ENCODE peak calls at places on chromosomes 3 and 15, in six cellular contexts. X is foreskin fibroblast, N is omental fat pad, L is NCI-H2081, B is EL, H is KBM-7. C is an unnamed sample.
A peak's percentile ranks its signal among the peaks of the same experiment; 100 is the strongest.

GRCh38 chr3:37183375-37183831 is 9.0 kb upstream of the LRRFIP2 start:
- DNase-seq in B (peak; percentile 95), N (no peak), H (no peak), L (no peak), X (peak; percentile 95), C (no peak)

GRCh38 chr15:58852347-58852746 is 81.1 kb downstream of the SLTM start:
- DNase-seq in B (no peak), X (peak; percentile 17), N (no peak), L (no peak), H (no peak), C (no peak)

GRCh38 chr3:45864760-45865567 is 21.4 kb upstream of the CCR9 start:
- DNase-seq in N (no peak), H (no peak), L (no peak), X (no peak), B (no peak), C (peak; percentile 50)

GRCh38 chr15:74228723-74229081 is 7.4 kb upstream of the CCDC33 start:
- DNase-seq in X (peak; percentile 23), N (no peak), B (no peak), H (no peak), L (peak; percentile 79), C (no peak)

GRCh38 chr15:57323806-57324589 is 52.3 kb upstream of the CGNL1 start:
- DNase-seq in H (peak; percentile 38), N (no peak), L (peak; percentile 25), B (peak; percentile 92), X (peak; percentile 23), C (peak; percentile 31)

GRCh38 chr3:115720988-115721387 is 97.7 kb downstream of the GAP43 start:
- DNase-seq in B (no peak), L (no peak), H (no peak), N (no peak), X (no peak), C (no peak)

GRCh38 chr15:89686522-89686921 is 4.0 kb downstream of the PEX11A start:
- DNase-seq in L (no peak), N (no peak), H (no peak), X (no peak), B (no peak), C (no peak)

GRCh38 chr3:176937546-176937945 is 259.7 kb downstream of the TBL1XR1 start:
- DNase-seq in X (no peak), B (no peak), H (no peak), L (no peak), N (no peak), C (no peak)

GRCh38 chr15:66004618-66005262 is 135.4 kb downstream of the RAB11A start:
- DNase-seq in L (no peak), N (no peak), X (peak; percentile 66), H (peak; percentile 65), B (peak; percentile 18), C (peak; percentile 31)

GRCh38 chr3:72665701-72666443 is 182.4 kb downstream of the SHQ1 start:
- DNase-seq in N (peak; percentile 35), L (no peak), B (no peak), H (peak; percentile 66), X (peak; percentile 46), C (peak; percentile 69)

GRCh38 chr3:188067932-188068331 is 86.0 kb upstream of the LPP start:
- DNase-seq in L (no peak), X (peak; percentile 87), B (peak; percentile 84), N (no peak), H (no peak), C (no peak)

GRCh38 chr15:44312108-44312507 is 23.6 kb downstream of the GOLM2 start:
- DNase-seq in H (no peak), N (no peak), B (no peak), X (no peak), L (no peak), C (no peak)

GRCh38 chr3:57192028-57192427 is 7.8 kb downstream of the HESX1 start:
- DNase-seq in H (no peak), N (no peak), X (no peak), B (no peak), L (no peak), C (no peak)

GRCh38 chr15:44802336-44802735 is 66.0 kb downstream of the TRIM69 start:
- DNase-seq in L (no peak), X (no peak), N (no peak), H (no peak), B (no peak), C (no peak)

GRCh38 chr3:188267790-188268333 is 113.9 kb downstream of the LPP start:
- DNase-seq in N (no peak), L (no peak), B (peak; percentile 43), H (no peak), X (no peak), C (no peak)

GRCh38 chr3:40116478-40117162 is 192.9 kb upstream of the EIF1B start:
- DNase-seq in L (no peak), X (peak; percentile 86), H (no peak), N (no peak), B (peak; percentile 91), C (no peak)

GRCh38 chr15:99100245-99101173 is 4.4 kb upstream of the SYNM start:
- DNase-seq in H (peak; percentile 63), X (peak; percentile 90), N (peak; percentile 58), L (peak; percentile 83), B (peak; percentile 71), C (peak; percentile 73)

GRCh38 chr15:51736646-51737537 is 563 bp downstream of the LYSMD2 start:
- DNase-seq in B (peak; percentile 36), X (peak; percentile 56), L (peak; percentile 73), N (no peak), H (peak; percentile 47), C (peak; percentile 71)

GRCh38 chr15:67906382-67906781 is 66.5 kb upstream of the RNU6-1 start:
- DNase-seq in N (no peak), L (no peak), X (no peak), H (peak; percentile 32), B (peak; percentile 31), C (no peak)

GRCh38 chr3:36258381-36258780 is 121.9 kb upstream of the STAC start:
- DNase-seq in H (no peak), N (no peak), B (no peak), L (no peak), X (no peak), C (no peak)

GRCh38 chr15:85580914-85581313 is 200.5 kb downstream of the AKAP13 start:
- DNase-seq in L (no peak), N (no peak), X (no peak), H (no peak), B (no peak), C (peak; percentile 83)

GRCh38 chr3:13600950-13601691 is 52.2 kb downstream of the FBLN2 start:
- DNase-seq in X (peak; percentile 65), H (no peak), B (peak; percentile 82), N (no peak), L (no peak), C (no peak)

GRCh38 chr3:179652467-179653105 is at the start of gene USP13:
- DNase-seq in B (peak; percentile 87), H (peak; percentile 80), N (peak; percentile 28), X (peak; percentile 91), L (peak; percentile 95), C (peak; percentile 72)

GRCh38 chr15:75177360-75178071 is 24.2 kb upstream of the C15orf39 start:
- DNase-seq in N (no peak), B (no peak), X (peak; percentile 28), H (no peak), L (no peak), C (no peak)

GRCh38 chr3:140843656-140844055 is 98.0 kb upstream of the SLC25A36 start:
- DNase-seq in H (no peak), X (no peak), B (no peak), L (no peak), N (no peak), C (no peak)

GRCh38 chr3:53187430-53187829 is 26.4 kb downstream of the PRKCD start:
- DNase-seq in N (no peak), X (peak; percentile 58), H (no peak), B (peak; percentile 29), L (no peak), C (no peak)

GRCh38 chr3:128323206-128324081 is 143.2 kb downstream of the DNAJB8 start:
- DNase-seq in L (peak; percentile 54), H (no peak), X (no peak), N (no peak), B (peak; percentile 48), C (no peak)

GRCh38 chr15:90231028-90232017 is 2.4 kb downstream of the CIB1 start:
- DNase-seq in X (no peak), L (no peak), B (no peak), N (no peak), H (no peak), C (peak; percentile 88)

GRCh38 chr3:108489776-108490175 is 20.6 kb downstream of the MYH15 start:
- DNase-seq in B (peak; percentile 54), X (peak; percentile 72), L (peak; percentile 60), H (peak; percentile 84), N (no peak), C (peak; percentile 12)

GRCh38 chr3:61594144-61594977 is 33.0 kb downstream of the PTPRG start:
- DNase-seq in N (no peak), X (no peak), B (no peak), H (no peak), L (no peak), C (no peak)

GRCh38 chr3:129855454-129856419 is 37.8 kb downstream of the TMCC1 start:
- DNase-seq in N (no peak), H (peak; percentile 26), X (peak; percentile 57), L (no peak), B (peak; percentile 40), C (no peak)

GRCh38 chr3:107124885-107125284 is 252.4 kb upstream of the CCDC54 start:
- DNase-seq in N (no peak), B (peak; percentile 81), L (no peak), X (peak; percentile 85), H (no peak), C (no peak)

GRCh38 chr3:61560452-61561373 is 658 bp upstream of the PTPRG start:
- DNase-seq in N (peak; percentile 36), H (peak; percentile 89), X (peak; percentile 90), L (peak; percentile 77), B (peak; percentile 89), C (peak; percentile 49)

GRCh38 chr3:165439765-165440164 is 243.6 kb upstream of the SLITRK3 start:
- DNase-seq in N (no peak), X (no peak), B (no peak), H (no peak), L (no peak), C (no peak)

GRCh38 chr3:66153471-66153870 is 67.3 kb upstream of the SLC25A26 start:
- DNase-seq in H (no peak), N (no peak), L (no peak), X (no peak), B (no peak), C (no peak)

C was measured in activated CD4-positive, alpha-beta memory T cell treated with anti-CD3 and anti-CD28 coated beads for 36 hours.